ENCODE peak calls at places on chromosomes 12 and 14, in six cellular contexts. L is H9, I is RWPE1, R is IMR-90, U is progenitor cell of endocrine pancreas, X is endothelial cell. C is an unnamed sample.

GRCh38 chr14:64800000-64800399 is 79.7 kb downstream of the SPTB start:
- DNase-seq in U (no peak), X (peak), I (no peak), L (peak), R (peak), C (peak)

GRCh38 chr12:108720757-108721514 is 10.4 kb downstream of the CORO1C start:
- DNase-seq in I (peak), X (no peak), L (no peak), R (no peak), U (no peak), C (no peak)

GRCh38 chr14:23539209-23539866 is 12.2 kb downstream of the ZFHX2 start:
- DNase-seq in R (peak), I (peak), U (peak), X (peak), L (peak), C (peak)

GRCh38 chr12:89907659-89908058 is 199.0 kb upstream of the ATP2B1 start:
- DNase-seq in I (no peak), X (no peak), U (no peak), L (no peak), R (no peak), C (no peak)

GRCh38 chr14:55237999-55238680 is 33.1 kb upstream of the FBXO34 start:
- DNase-seq in L (no peak), R (no peak), I (no peak), X (no peak), U (no peak), C (no peak)

GRCh38 chr12:113136128-113136989 is 798 bp upstream of the RASAL1 start:
- DNase-seq in I (no peak), R (no peak), L (no peak), U (no peak), X (no peak), C (no peak)

GRCh38 chr12:22046090-22046967 is at the start of gene CMAS:
- DNase-seq in U (peak), I (peak), R (peak), X (peak), L (peak), C (peak)

GRCh38 chr14:43005807-43006206 is 1399.1 kb downstream of the LRFN5 start:
- DNase-seq in X (no peak), L (no peak), U (no peak), R (peak), I (no peak), C (no peak)

GRCh38 chr14:103716091-103716801 is 636 bp downstream of the ZFYVE21 start:
- DNase-seq in L (no peak), U (peak), X (peak), R (no peak), I (no peak), C (no peak)

GRCh38 chr12:85157023-85157626 is 121.0 kb downstream of the LRRIQ1 start:
- DNase-seq in X (no peak), R (no peak), L (no peak), U (no peak), I (no peak), C (no peak)

GRCh38 chr12:132955933-132956725 is at the start of gene ZNF605:
- DNase-seq in R (peak), U (peak), X (peak), I (peak), L (peak), C (peak)

GRCh38 chr14:105532111-105532623 is 5.8 kb downstream of the TMEM121 start:
- DNase-seq in I (no peak), L (no peak), R (no peak), U (no peak), X (no peak), C (no peak)

GRCh38 chr12:52561880-52562449 is 9.0 kb upstream of the KRT71 start:
- DNase-seq in I (no peak), R (no peak), L (peak), X (no peak), U (no peak), C (no peak)

GRCh38 chr14:54877015-54877702 is 25.5 kb downstream of the GCH1 start:
- DNase-seq in U (no peak), I (no peak), X (no peak), R (peak), L (no peak), C (no peak)

GRCh38 chr14:103724116-103724515 is 8.5 kb downstream of the ZFYVE21 start:
- DNase-seq in L (no peak), R (peak), I (no peak), U (no peak), X (no peak), C (no peak)

GRCh38 chr14:50342211-50343080 is 30.3 kb downstream of the DMAC2L start:
- DNase-seq in L (peak), X (peak), R (peak), I (peak), U (no peak), C (peak)
- TF ChIP-seq CTCF in L (peak), X (no peak), R (peak), I (peak), U (no peak), C (no peak)

GRCh38 chr14:45610303-45610702 is 357.3 kb upstream of the MIS18BP1 start:
- DNase-seq in L (no peak), I (peak), R (no peak), X (no peak), U (no peak), C (no peak)
- TF ChIP-seq CTCF in L (peak), I (peak), R (peak), X (no peak), U (peak), C (peak)

DNA sequence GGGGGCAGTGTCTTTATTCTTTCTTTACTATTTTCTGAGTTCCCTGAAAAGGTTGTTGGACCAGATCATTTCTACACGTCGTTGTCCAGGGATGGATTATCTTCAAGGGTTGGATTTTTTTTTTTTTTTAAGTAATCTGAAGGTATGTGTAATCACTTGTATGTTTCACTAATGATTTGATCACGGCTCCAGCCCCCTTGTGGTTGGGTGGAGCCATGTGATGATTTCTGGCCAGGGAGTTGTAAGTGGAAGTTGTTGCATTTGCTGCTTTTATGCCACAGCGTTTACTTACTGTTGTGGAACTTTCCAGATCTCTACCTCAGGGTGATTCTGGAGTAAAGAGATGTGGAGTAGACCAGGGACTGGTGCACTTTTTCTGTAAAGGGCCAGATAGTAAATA is 390.3 kb downstream of the AACS start:
- DNase-seq in U (no peak), R (no peak), I (no peak), L (no peak), X (no peak), C (no peak)
- TF ChIP-seq CTCF in U (peak), R (no peak), I (no peak), L (peak), X (peak), C (peak)

DNA sequence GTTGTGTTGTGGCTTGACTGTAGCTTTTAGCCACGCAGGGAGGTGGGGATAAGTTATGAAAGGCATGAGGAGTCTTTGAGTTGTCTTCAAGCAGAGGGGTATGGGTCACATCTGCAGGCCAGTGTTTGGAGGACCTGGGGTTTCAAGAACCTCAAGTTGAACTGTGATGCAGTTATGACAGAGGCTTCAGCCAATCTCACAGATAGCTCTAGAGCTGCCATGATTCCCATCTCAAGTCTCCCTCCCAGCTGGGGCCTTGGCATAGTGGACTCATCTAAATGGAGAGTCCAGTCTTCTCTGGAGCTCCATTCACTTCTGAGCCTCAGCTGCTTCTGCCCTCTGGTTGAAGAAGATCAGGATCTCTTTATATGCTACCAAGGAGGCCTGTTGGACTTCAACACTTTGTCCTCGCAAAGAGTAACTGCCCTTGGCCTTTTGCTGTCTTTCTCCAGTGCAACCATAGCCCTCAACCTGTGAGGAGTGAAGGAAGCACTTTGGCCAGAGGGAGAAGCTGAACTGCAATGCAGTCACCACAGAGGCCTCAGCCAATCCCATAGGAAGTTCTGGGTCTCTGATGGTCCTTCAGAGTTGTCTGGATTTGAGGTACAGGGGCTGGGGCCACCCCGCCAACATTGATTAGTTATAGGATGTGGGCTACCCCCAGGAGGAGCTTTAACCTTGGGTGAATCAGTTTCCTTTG is 230.4 kb downstream of the PCNX1 start:
- DNase-seq in L (peak), I (no peak), R (no peak), U (no peak), X (no peak), C (no peak)
- TF ChIP-seq CTCF in L (no peak), I (no peak), R (no peak), U (no peak), X (no peak), C (no peak)

C was measured in nephron progenitor cell.